ENCODE peak calls at places on chromosomes 7 and 10, in six cellular contexts. One of them, this sample, is unnamed.

GRCh38 chr10:5582736-5583135 is 58.0 kb downstream of the CALML3 start:
- DNase-seq in gastrocnemius medialis: no peak
- DNase-seq in colonic mucosa: no peak
- DNase-seq in fibroblast of lung: no peak
- DNase-seq in heart left ventricle: no peak
- DNase-seq in bronchial epithelial cell: no peak
- DNase-seq in this sample: no peak

GRCh38 chr7:98357751-98358161 is 43.1 kb downstream of the BAIAP2L1 start:
- DNase-seq in gastrocnemius medialis: no peak
- DNase-seq in colonic mucosa: no peak
- DNase-seq in fibroblast of lung: peak
- DNase-seq in heart left ventricle: no peak
- DNase-seq in bronchial epithelial cell: no peak
- DNase-seq in this sample: peak

GRCh38 chr10:101529720-101530553 is 58.1 kb downstream of the POLL start:
- DNase-seq in gastrocnemius medialis: no peak
- DNase-seq in colonic mucosa: no peak
- DNase-seq in fibroblast of lung: no peak
- DNase-seq in heart left ventricle: no peak
- DNase-seq in bronchial epithelial cell: no peak
- DNase-seq in this sample: no peak

GRCh38 chr10:43202657-43203490 is 64.0 kb downstream of the RASGEF1A start:
- DNase-seq in gastrocnemius medialis: no peak
- DNase-seq in colonic mucosa: peak
- DNase-seq in fibroblast of lung: no peak
- DNase-seq in heart left ventricle: peak
- DNase-seq in bronchial epithelial cell: peak
- DNase-seq in this sample: no peak

GRCh38 chr7:670501-671390 is 55.8 kb upstream of the DNAAF5 start:
- DNase-seq in gastrocnemius medialis: no peak
- DNase-seq in colonic mucosa: no peak
- DNase-seq in fibroblast of lung: no peak
- DNase-seq in heart left ventricle: no peak
- DNase-seq in bronchial epithelial cell: no peak
- DNase-seq in this sample: no peak

GRCh38 chr7:123190109-123190831 is 9.5 kb downstream of the SLC13A1 start:
- DNase-seq in gastrocnemius medialis: no peak
- DNase-seq in colonic mucosa: no peak
- DNase-seq in fibroblast of lung: no peak
- DNase-seq in heart left ventricle: no peak
- DNase-seq in bronchial epithelial cell: no peak
- DNase-seq in this sample: no peak

GRCh38 chr7:124101173-124101768 is 68.4 kb upstream of the TMEM229A start:
- DNase-seq in gastrocnemius medialis: no peak
- DNase-seq in colonic mucosa: peak
- DNase-seq in fibroblast of lung: peak
- DNase-seq in heart left ventricle: no peak
- DNase-seq in bronchial epithelial cell: peak
- DNase-seq in this sample: peak

GRCh38 chr7:37052673-37053072 is 328.4 kb upstream of the AOAH start:
- DNase-seq in gastrocnemius medialis: no peak
- DNase-seq in colonic mucosa: peak
- DNase-seq in fibroblast of lung: peak
- DNase-seq in heart left ventricle: no peak
- DNase-seq in bronchial epithelial cell: peak
- DNase-seq in this sample: peak

GRCh38 chr10:10295537-10295936 is 722.1 kb upstream of the CELF2 start:
- DNase-seq in gastrocnemius medialis: no peak
- DNase-seq in colonic mucosa: no peak
- DNase-seq in fibroblast of lung: no peak
- DNase-seq in heart left ventricle: no peak
- DNase-seq in bronchial epithelial cell: no peak
- DNase-seq in this sample: no peak

GRCh38 chr10:125193306-125193877 is 33.0 kb upstream of the CTBP2 start:
- DNase-seq in gastrocnemius medialis: no peak
- DNase-seq in colonic mucosa: no peak
- DNase-seq in fibroblast of lung: no peak
- DNase-seq in heart left ventricle: no peak
- DNase-seq in bronchial epithelial cell: no peak
- DNase-seq in this sample: no peak

GRCh38 chr10:84185526-84186175 is 8.7 kb upstream of the CDHR1 start:
- DNase-seq in gastrocnemius medialis: no peak
- DNase-seq in colonic mucosa: no peak
- DNase-seq in fibroblast of lung: no peak
- DNase-seq in heart left ventricle: no peak
- DNase-seq in bronchial epithelial cell: no peak
- DNase-seq in this sample: no peak

GRCh38 chr10:30186371-30186875 is 127.0 kb upstream of the JCAD start:
- DNase-seq in gastrocnemius medialis: no peak
- DNase-seq in colonic mucosa: no peak
- DNase-seq in fibroblast of lung: no peak
- DNase-seq in heart left ventricle: no peak
- DNase-seq in bronchial epithelial cell: no peak
- DNase-seq in this sample: no peak

GRCh38 chr10:97708976-97709745 is 4.4 kb upstream of the MARVELD1 start:
- DNase-seq in gastrocnemius medialis: no peak
- DNase-seq in colonic mucosa: peak
- DNase-seq in fibroblast of lung: peak
- DNase-seq in heart left ventricle: no peak
- DNase-seq in bronchial epithelial cell: peak
- DNase-seq in this sample: peak

GRCh38 chr10:123771877-123772644 is 105.9 kb downstream of the GPR26 start:
- DNase-seq in gastrocnemius medialis: no peak
- DNase-seq in colonic mucosa: no peak
- DNase-seq in fibroblast of lung: no peak
- DNase-seq in heart left ventricle: no peak
- DNase-seq in bronchial epithelial cell: no peak
- DNase-seq in this sample: no peak

GRCh38 chr10:3754727-3755439 is 30.1 kb downstream of the KLF6 start:
- DNase-seq in gastrocnemius medialis: no peak
- DNase-seq in colonic mucosa: no peak
- DNase-seq in fibroblast of lung: peak
- DNase-seq in heart left ventricle: no peak
- DNase-seq in bronchial epithelial cell: peak
- DNase-seq in this sample: peak

GRCh38 chr7:93923946-93924345 is 2.4 kb downstream of the GNG11 start:
- DNase-seq in gastrocnemius medialis: no peak
- DNase-seq in colonic mucosa: no peak
- DNase-seq in fibroblast of lung: peak
- DNase-seq in heart left ventricle: no peak
- DNase-seq in bronchial epithelial cell: no peak
- DNase-seq in this sample: peak

GRCh38 chr10:122196218-122196617 is 74.9 kb upstream of the BTBD16 start:
- DNase-seq in gastrocnemius medialis: no peak
- DNase-seq in colonic mucosa: no peak
- DNase-seq in fibroblast of lung: no peak
- DNase-seq in heart left ventricle: no peak
- DNase-seq in bronchial epithelial cell: no peak
- DNase-seq in this sample: no peak

GRCh38 chr10:128775743-128776142 is 649.5 kb upstream of the MKI67 start:
- DNase-seq in gastrocnemius medialis: no peak
- DNase-seq in colonic mucosa: no peak
- DNase-seq in fibroblast of lung: no peak
- DNase-seq in heart left ventricle: no peak
- DNase-seq in bronchial epithelial cell: no peak
- DNase-seq in this sample: no peak

GRCh38 chr10:84176351-84176750 is 2.8 kb downstream of the GPR15LG start:
- DNase-seq in gastrocnemius medialis: no peak
- DNase-seq in colonic mucosa: peak
- DNase-seq in fibroblast of lung: no peak
- DNase-seq in heart left ventricle: no peak
- DNase-seq in bronchial epithelial cell: no peak
- DNase-seq in this sample: no peak

GRCh38 chr7:29562307-29562706 is 1.3 kb upstream of the PRR15 start:
- DNase-seq in gastrocnemius medialis: no peak
- DNase-seq in colonic mucosa: peak
- DNase-seq in fibroblast of lung: no peak
- DNase-seq in heart left ventricle: no peak
- DNase-seq in bronchial epithelial cell: no peak
- DNase-seq in this sample: no peak

GRCh38 chr7:90594791-90595317 is 1.3 kb upstream of the CDK14 start:
- DNase-seq in gastrocnemius medialis: peak
- DNase-seq in colonic mucosa: no peak
- DNase-seq in fibroblast of lung: peak
- DNase-seq in heart left ventricle: peak
- DNase-seq in bronchial epithelial cell: peak
- DNase-seq in this sample: peak

GRCh38 chr10:43196981-43197833 is 59.0 kb downstream of the CSGALNACT2 start:
- DNase-seq in gastrocnemius medialis: no peak
- DNase-seq in colonic mucosa: no peak
- DNase-seq in fibroblast of lung: no peak
- DNase-seq in heart left ventricle: peak
- DNase-seq in bronchial epithelial cell: no peak
- DNase-seq in this sample: no peak

GRCh38 chr7:24971333-24972165 is 8.4 kb downstream of the OSBPL3 start:
- DNase-seq in gastrocnemius medialis: peak
- DNase-seq in colonic mucosa: no peak
- DNase-seq in fibroblast of lung: peak
- DNase-seq in heart left ventricle: no peak
- DNase-seq in bronchial epithelial cell: peak
- DNase-seq in this sample: peak

GRCh38 chr10:74813371-74813770 is 13.0 kb upstream of the KAT6B start:
- DNase-seq in gastrocnemius medialis: no peak
- DNase-seq in colonic mucosa: no peak
- DNase-seq in fibroblast of lung: no peak
- DNase-seq in heart left ventricle: no peak
- DNase-seq in bronchial epithelial cell: no peak
- DNase-seq in this sample: no peak

GRCh38 chr7:77338883-77339629 is 77.1 kb downstream of the GSAP start:
- DNase-seq in gastrocnemius medialis: no peak
- DNase-seq in colonic mucosa: no peak
- DNase-seq in fibroblast of lung: peak
- DNase-seq in heart left ventricle: no peak
- DNase-seq in bronchial epithelial cell: peak
- DNase-seq in this sample: peak

GRCh38 chr7:129053938-129054437 is 923 bp downstream of the TNPO3 start:
- DNase-seq in gastrocnemius medialis: no peak
- DNase-seq in colonic mucosa: no peak
- DNase-seq in fibroblast of lung: peak
- DNase-seq in heart left ventricle: no peak
- DNase-seq in bronchial epithelial cell: peak
- DNase-seq in this sample: peak

GRCh38 chr10:92413011-92413410 is 122.0 kb downstream of the MARCHF5 start:
- DNase-seq in gastrocnemius medialis: no peak
- DNase-seq in colonic mucosa: no peak
- DNase-seq in fibroblast of lung: no peak
- DNase-seq in heart left ventricle: no peak
- DNase-seq in bronchial epithelial cell: no peak
- DNase-seq in this sample: no peak

GRCh38 chr7:28890137-28890536 is 68.0 kb downstream of the TRIL start:
- DNase-seq in gastrocnemius medialis: no peak
- DNase-seq in colonic mucosa: no peak
- DNase-seq in fibroblast of lung: no peak
- DNase-seq in heart left ventricle: no peak
- DNase-seq in bronchial epithelial cell: no peak
- DNase-seq in this sample: no peak

DNA sequence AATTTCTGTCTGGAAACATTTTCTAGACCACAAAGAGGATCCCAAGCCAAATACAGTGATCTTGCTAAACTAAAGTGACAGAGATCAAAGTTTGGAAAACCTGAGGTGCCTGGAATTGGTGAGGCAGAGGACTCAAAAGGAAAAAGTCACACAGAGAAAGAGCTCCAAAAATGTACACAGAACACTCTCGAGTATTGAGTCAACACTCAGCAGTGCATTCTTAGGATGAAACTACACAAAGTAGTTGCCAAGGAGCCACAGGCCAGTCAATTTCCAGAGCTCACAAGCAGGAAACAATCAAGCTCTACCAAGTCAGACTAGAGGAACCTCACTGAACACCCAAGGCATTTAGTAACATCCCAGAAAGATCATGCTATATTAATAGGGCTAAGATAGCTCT is 61.3 kb downstream of the MICU1 start:
- DNase-seq in gastrocnemius medialis: no peak
- DNase-seq in colonic mucosa: no peak
- DNase-seq in fibroblast of lung: peak
- DNase-seq in heart left ventricle: no peak
- DNase-seq in bronchial epithelial cell: no peak
- DNase-seq in this sample: peak
- H3K4me3 ChIP-seq in gastrocnemius medialis: no peak
- H3K4me3 ChIP-seq in colonic mucosa: no peak
- H3K4me3 ChIP-seq in fibroblast of lung: no peak
- H3K4me3 ChIP-seq in heart left ventricle: no peak
- H3K4me3 ChIP-seq in bronchial epithelial cell: no peak
- H3K4me3 ChIP-seq in this sample: no peak

DNA sequence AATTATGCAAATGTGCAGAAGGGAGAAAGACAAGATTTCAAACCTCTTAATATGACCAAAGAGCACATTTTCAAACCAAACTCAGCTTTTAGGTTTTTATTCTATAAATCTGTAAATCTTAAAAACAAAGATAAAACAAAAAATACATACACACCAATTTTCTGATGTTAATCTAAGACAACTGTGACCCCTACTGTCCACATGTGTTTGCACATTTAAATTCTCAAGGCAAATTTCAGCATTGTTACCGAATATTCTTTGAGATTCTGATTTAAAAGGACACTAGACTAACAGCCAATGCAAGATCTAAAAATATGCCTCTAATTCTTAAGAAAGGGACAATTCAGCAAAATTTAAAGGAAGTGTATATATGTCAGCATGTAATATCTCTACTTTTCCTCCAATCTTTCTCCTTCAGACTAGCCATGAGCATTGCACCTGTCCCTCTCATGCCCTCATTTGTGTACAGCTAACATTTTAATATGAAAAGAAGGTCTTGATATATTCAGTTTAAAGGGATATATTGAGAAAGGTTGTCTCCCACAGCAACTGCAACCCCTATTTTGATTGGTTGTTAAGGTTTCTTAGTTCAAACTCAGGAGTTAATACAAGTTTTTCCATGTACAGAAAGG is 417.9 kb downstream of the IPMK start:
- DNase-seq in gastrocnemius medialis: no peak
- DNase-seq in colonic mucosa: no peak
- DNase-seq in fibroblast of lung: peak
- DNase-seq in heart left ventricle: no peak
- DNase-seq in bronchial epithelial cell: peak
- DNase-seq in this sample: peak
- TF ChIP-seq CTCF in gastrocnemius medialis: no peak
- TF ChIP-seq CTCF in colonic mucosa: no peak
- TF ChIP-seq CTCF in fibroblast of lung: no peak
- TF ChIP-seq CTCF in heart left ventricle: peak
- TF ChIP-seq CTCF in bronchial epithelial cell: peak
- TF ChIP-seq CTCF in this sample: peak

GRCh38 chr7:95871078-95871848 is 98.9 kb downstream of the DYNC1I1 start:
- DNase-seq in gastrocnemius medialis: no peak
- DNase-seq in colonic mucosa: no peak
- DNase-seq in fibroblast of lung: peak
- DNase-seq in heart left ventricle: no peak
- DNase-seq in bronchial epithelial cell: peak
- DNase-seq in this sample: peak
- H3K4me3 ChIP-seq in gastrocnemius medialis: no peak
- H3K4me3 ChIP-seq in colonic mucosa: no peak
- H3K4me3 ChIP-seq in fibroblast of lung: no peak
- H3K4me3 ChIP-seq in heart left ventricle: no peak
- H3K4me3 ChIP-seq in bronchial epithelial cell: no peak
- H3K4me3 ChIP-seq in this sample: no peak

DNA sequence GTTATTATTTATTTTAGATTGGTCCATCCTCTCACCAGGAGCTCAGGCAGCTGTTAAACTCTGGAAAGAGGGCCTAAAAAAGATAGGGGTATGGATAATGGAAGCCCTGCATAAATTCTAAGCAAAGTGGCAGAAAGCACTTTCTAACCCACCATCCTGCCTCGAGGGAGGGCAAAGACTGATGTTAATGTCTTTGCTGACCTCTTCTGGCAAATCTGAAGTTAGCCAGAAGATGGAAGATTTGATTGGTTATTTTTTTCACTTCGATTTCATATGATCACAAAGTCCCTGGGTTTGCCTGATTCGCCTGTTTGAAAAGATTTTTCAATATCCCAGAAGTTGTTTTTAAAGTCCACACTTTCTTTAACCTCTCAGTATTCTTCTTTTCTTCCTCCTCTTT is 24.8 kb downstream of the OR9A2 start:
- DNase-seq in gastrocnemius medialis: no peak
- DNase-seq in colonic mucosa: no peak
- DNase-seq in fibroblast of lung: peak
- DNase-seq in heart left ventricle: no peak
- DNase-seq in bronchial epithelial cell: peak
- DNase-seq in this sample: peak
- TF ChIP-seq CTCF in gastrocnemius medialis: no peak
- TF ChIP-seq CTCF in colonic mucosa: no peak
- TF ChIP-seq CTCF in fibroblast of lung: peak
- TF ChIP-seq CTCF in heart left ventricle: no peak
- TF ChIP-seq CTCF in bronchial epithelial cell: peak
- TF ChIP-seq CTCF in this sample: peak